ENCODE peak calls at places on chromosomes 3 and 15, in ten cellular contexts. One of them, this sample, is unnamed.

GRCh38 chr3:67017211-67017610 is 19.1 kb downstream of the KBTBD8 start:
- DNase-seq in right cardiac atrium: no peak
- DNase-seq in pancreas: no peak
- DNase-seq in adrenal gland: no peak
- DNase-seq in SK-N-SH: peak; percentile 14
- DNase-seq in GM12878: no peak
- DNase-seq in heart right ventricle: no peak
- DNase-seq in upper lobe of right lung: no peak
- DNase-seq in tibial artery: no peak
- DNase-seq in mesenchymal stem cell: no peak
- DNase-seq in this sample: peak; percentile 55

GRCh38 chr15:68376447-68377060 is 55.4 kb downstream of the ITGA11 start:
- DNase-seq in right cardiac atrium: no peak
- DNase-seq in pancreas: no peak
- DNase-seq in adrenal gland: peak; percentile 21
- DNase-seq in SK-N-SH: no peak
- DNase-seq in GM12878: no peak
- DNase-seq in heart right ventricle: no peak
- DNase-seq in upper lobe of right lung: no peak
- DNase-seq in tibial artery: peak; percentile 34
- DNase-seq in mesenchymal stem cell: no peak
- DNase-seq in this sample: peak; percentile 29

GRCh38 chr15:99504823-99505551 is 60.8 kb upstream of the MEF2A start:
- DNase-seq in right cardiac atrium: no peak
- DNase-seq in pancreas: no peak
- DNase-seq in adrenal gland: no peak
- DNase-seq in SK-N-SH: no peak
- DNase-seq in GM12878: no peak
- DNase-seq in heart right ventricle: no peak
- DNase-seq in upper lobe of right lung: no peak
- DNase-seq in tibial artery: no peak
- DNase-seq in mesenchymal stem cell: peak; percentile 38
- DNase-seq in this sample: peak; percentile 59

GRCh38 chr3:16179771-16180736 is 5.6 kb downstream of the GALNT15 start:
- DNase-seq in right cardiac atrium: no peak
- DNase-seq in pancreas: no peak
- DNase-seq in adrenal gland: no peak
- DNase-seq in SK-N-SH: no peak
- DNase-seq in GM12878: no peak
- DNase-seq in heart right ventricle: no peak
- DNase-seq in upper lobe of right lung: no peak
- DNase-seq in tibial artery: no peak
- DNase-seq in mesenchymal stem cell: peak; percentile 23
- DNase-seq in this sample: no peak

GRCh38 chr15:45871121-45871855 is 236.5 kb downstream of the SQOR start:
- DNase-seq in right cardiac atrium: no peak
- DNase-seq in pancreas: no peak
- DNase-seq in adrenal gland: no peak
- DNase-seq in SK-N-SH: no peak
- DNase-seq in GM12878: no peak
- DNase-seq in heart right ventricle: no peak
- DNase-seq in upper lobe of right lung: no peak
- DNase-seq in tibial artery: no peak
- DNase-seq in mesenchymal stem cell: peak; percentile 10
- DNase-seq in this sample: no peak

GRCh38 chr15:69074011-69074842 is 59.7 kb downstream of the NOX5 start:
- DNase-seq in right cardiac atrium: peak; percentile 74
- DNase-seq in pancreas: peak; percentile 57
- DNase-seq in adrenal gland: peak; percentile 81
- DNase-seq in SK-N-SH: peak; percentile 82
- DNase-seq in GM12878: no peak
- DNase-seq in heart right ventricle: peak; percentile 69
- DNase-seq in upper lobe of right lung: peak; percentile 80
- DNase-seq in tibial artery: no peak
- DNase-seq in mesenchymal stem cell: peak; percentile 68
- DNase-seq in this sample: peak; percentile 92

GRCh38 chr3:134366928-134367352 is 7.3 kb downstream of the AMOTL2 start:
- DNase-seq in right cardiac atrium: peak; percentile 63
- DNase-seq in pancreas: peak; percentile 66
- DNase-seq in adrenal gland: peak; percentile 57
- DNase-seq in SK-N-SH: no peak
- DNase-seq in GM12878: no peak
- DNase-seq in heart right ventricle: peak; percentile 66
- DNase-seq in upper lobe of right lung: no peak
- DNase-seq in tibial artery: peak; percentile 92
- DNase-seq in mesenchymal stem cell: no peak
- DNase-seq in this sample: peak; percentile 66

GRCh38 chr15:48703544-48703943 is 58.0 kb upstream of the FBN1 start:
- DNase-seq in right cardiac atrium: no peak
- DNase-seq in pancreas: no peak
- DNase-seq in adrenal gland: no peak
- DNase-seq in SK-N-SH: no peak
- DNase-seq in GM12878: no peak
- DNase-seq in heart right ventricle: no peak
- DNase-seq in upper lobe of right lung: no peak
- DNase-seq in tibial artery: no peak
- DNase-seq in mesenchymal stem cell: no peak
- DNase-seq in this sample: no peak

GRCh38 chr15:39429898-39430357 is 151.0 kb upstream of the THBS1 start:
- DNase-seq in right cardiac atrium: no peak
- DNase-seq in pancreas: no peak
- DNase-seq in adrenal gland: no peak
- DNase-seq in SK-N-SH: no peak
- DNase-seq in GM12878: no peak
- DNase-seq in heart right ventricle: no peak
- DNase-seq in upper lobe of right lung: no peak
- DNase-seq in tibial artery: no peak
- DNase-seq in mesenchymal stem cell: peak; percentile 71
- DNase-seq in this sample: no peak

GRCh38 chr3:187292186-187292585 is 649 bp upstream of the MASP1 start:
- DNase-seq in right cardiac atrium: no peak
- DNase-seq in pancreas: no peak
- DNase-seq in adrenal gland: no peak
- DNase-seq in SK-N-SH: no peak
- DNase-seq in GM12878: no peak
- DNase-seq in heart right ventricle: no peak
- DNase-seq in upper lobe of right lung: no peak
- DNase-seq in tibial artery: no peak
- DNase-seq in mesenchymal stem cell: peak; percentile 43
- DNase-seq in this sample: no peak

GRCh38 chr3:139695701-139696422 is 18.1 kb upstream of the NMNAT3 start:
- DNase-seq in right cardiac atrium: no peak
- DNase-seq in pancreas: no peak
- DNase-seq in adrenal gland: no peak
- DNase-seq in SK-N-SH: no peak
- DNase-seq in GM12878: no peak
- DNase-seq in heart right ventricle: no peak
- DNase-seq in upper lobe of right lung: no peak
- DNase-seq in tibial artery: no peak
- DNase-seq in mesenchymal stem cell: no peak
- DNase-seq in this sample: no peak

GRCh38 chr3:53496984-53497383 is 2.6 kb downstream of the CACNA1D start:
- DNase-seq in right cardiac atrium: no peak
- DNase-seq in pancreas: no peak
- DNase-seq in adrenal gland: no peak
- DNase-seq in SK-N-SH: no peak
- DNase-seq in GM12878: no peak
- DNase-seq in heart right ventricle: no peak
- DNase-seq in upper lobe of right lung: no peak
- DNase-seq in tibial artery: no peak
- DNase-seq in mesenchymal stem cell: no peak
- DNase-seq in this sample: no peak

GRCh38 chr3:53495091-53495517 is 693 bp downstream of the CACNA1D start:
- DNase-seq in right cardiac atrium: no peak
- DNase-seq in pancreas: peak; percentile 66
- DNase-seq in adrenal gland: peak; percentile 63
- DNase-seq in SK-N-SH: peak; percentile 73
- DNase-seq in GM12878: no peak
- DNase-seq in heart right ventricle: no peak
- DNase-seq in upper lobe of right lung: no peak
- DNase-seq in tibial artery: no peak
- DNase-seq in mesenchymal stem cell: no peak
- DNase-seq in this sample: peak; percentile 68

GRCh38 chr3:53493618-53493996 is 804 bp upstream of the CACNA1D start:
- DNase-seq in right cardiac atrium: no peak
- DNase-seq in pancreas: no peak
- DNase-seq in adrenal gland: no peak
- DNase-seq in SK-N-SH: no peak
- DNase-seq in GM12878: no peak
- DNase-seq in heart right ventricle: no peak
- DNase-seq in upper lobe of right lung: no peak
- DNase-seq in tibial artery: no peak
- DNase-seq in mesenchymal stem cell: no peak
- DNase-seq in this sample: no peak

GRCh38 chr3:53495518-53496501 is 1.4 kb downstream of the CACNA1D start:
- DNase-seq in right cardiac atrium: no peak
- DNase-seq in pancreas: peak; percentile 77
- DNase-seq in adrenal gland: no peak
- DNase-seq in SK-N-SH: peak; percentile 65
- DNase-seq in GM12878: no peak
- DNase-seq in heart right ventricle: peak; percentile 10
- DNase-seq in upper lobe of right lung: no peak
- DNase-seq in tibial artery: no peak
- DNase-seq in mesenchymal stem cell: no peak
- DNase-seq in this sample: peak; percentile 73

DNA sequence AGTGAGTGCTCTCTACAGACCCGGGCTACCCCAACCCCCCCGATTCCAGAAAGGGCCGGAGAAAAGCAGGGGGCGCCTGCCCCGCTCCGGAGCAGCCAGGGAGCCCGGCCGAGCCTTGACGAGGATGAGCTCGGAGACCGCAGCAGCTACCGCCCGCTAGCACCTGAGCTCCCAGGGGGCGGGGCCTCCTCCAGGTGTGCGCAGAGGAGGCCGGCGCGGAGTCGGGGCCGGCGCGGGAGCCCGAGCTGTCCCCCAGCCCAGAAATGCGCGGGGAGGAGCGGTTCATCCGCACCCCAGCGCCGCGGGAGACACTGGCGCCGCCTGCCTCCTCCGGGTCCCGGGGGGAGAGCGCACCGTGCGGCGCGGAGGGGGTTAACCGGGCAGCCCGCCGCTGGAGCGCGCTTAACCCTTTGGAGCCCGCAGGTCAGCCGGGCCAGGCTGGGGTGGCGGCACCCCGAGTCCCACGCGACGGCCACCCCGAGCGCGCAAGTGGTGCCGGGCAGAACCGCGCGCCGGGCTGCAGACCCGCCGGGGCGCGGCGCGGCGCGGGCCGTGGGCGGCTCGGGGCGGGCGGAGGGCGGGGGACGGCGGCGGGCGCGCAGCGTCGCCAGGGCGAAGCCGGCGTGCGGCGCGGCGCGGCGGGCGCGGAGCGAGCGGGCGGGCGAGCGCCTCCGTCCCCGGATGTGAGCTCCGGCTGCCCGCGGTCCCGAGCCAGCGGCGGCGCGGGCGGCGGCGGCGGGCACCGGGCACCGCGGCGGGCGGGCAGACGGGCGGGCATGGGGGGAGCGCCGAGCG is at the start of gene CACNA1D:
- DNase-seq in right cardiac atrium: peak; percentile 21
- DNase-seq in pancreas: peak; percentile 88
- DNase-seq in adrenal gland: no peak
- DNase-seq in SK-N-SH: peak; percentile 89
- DNase-seq in GM12878: no peak
- DNase-seq in heart right ventricle: no peak
- DNase-seq in upper lobe of right lung: peak; percentile 85
- DNase-seq in tibial artery: no peak
- DNase-seq in mesenchymal stem cell: no peak
- DNase-seq in this sample: peak; percentile 93
- H3K27ac ChIP-seq in right cardiac atrium: no peak within 1 kb of the TSS
- H3K27ac ChIP-seq in pancreas: peak within 1 kb of the TSS; percentile 56
- H3K27ac ChIP-seq in adrenal gland: peak within 1 kb of the TSS; percentile 74
- H3K27ac ChIP-seq in SK-N-SH: no peak within 1 kb of the TSS
- H3K27ac ChIP-seq in GM12878: no peak within 1 kb of the TSS
- H3K27ac ChIP-seq in heart right ventricle: no peak within 1 kb of the TSS
- H3K27ac ChIP-seq in upper lobe of right lung: peak within 1 kb of the TSS; percentile 78
- H3K27ac ChIP-seq in tibial artery: no peak within 1 kb of the TSS
- H3K27ac ChIP-seq in mesenchymal stem cell: no peak within 1 kb of the TSS
- H3K27ac ChIP-seq in this sample: no peak within 1 kb of the TSS

GRCh38 chr3:50695031-50695430 is 20.3 kb downstream of the DOCK3 start:
- DNase-seq in right cardiac atrium: no peak
- DNase-seq in pancreas: no peak
- DNase-seq in adrenal gland: no peak
- DNase-seq in SK-N-SH: no peak
- DNase-seq in GM12878: no peak
- DNase-seq in heart right ventricle: no peak
- DNase-seq in upper lobe of right lung: no peak
- DNase-seq in tibial artery: no peak
- DNase-seq in mesenchymal stem cell: no peak
- DNase-seq in this sample: no peak
- H3K27ac ChIP-seq in right cardiac atrium: no peak overlapping the region
- H3K27ac ChIP-seq in pancreas: no peak overlapping the region
- H3K27ac ChIP-seq in adrenal gland: no peak overlapping the region
- H3K27ac ChIP-seq in SK-N-SH: no peak overlapping the region
- H3K27ac ChIP-seq in GM12878: no peak overlapping the region
- H3K27ac ChIP-seq in heart right ventricle: no peak overlapping the region
- H3K27ac ChIP-seq in upper lobe of right lung: no peak overlapping the region
- H3K27ac ChIP-seq in tibial artery: no peak overlapping the region
- H3K27ac ChIP-seq in mesenchymal stem cell: no peak overlapping the region
- H3K27ac ChIP-seq in this sample: no peak overlapping the region

DNA sequence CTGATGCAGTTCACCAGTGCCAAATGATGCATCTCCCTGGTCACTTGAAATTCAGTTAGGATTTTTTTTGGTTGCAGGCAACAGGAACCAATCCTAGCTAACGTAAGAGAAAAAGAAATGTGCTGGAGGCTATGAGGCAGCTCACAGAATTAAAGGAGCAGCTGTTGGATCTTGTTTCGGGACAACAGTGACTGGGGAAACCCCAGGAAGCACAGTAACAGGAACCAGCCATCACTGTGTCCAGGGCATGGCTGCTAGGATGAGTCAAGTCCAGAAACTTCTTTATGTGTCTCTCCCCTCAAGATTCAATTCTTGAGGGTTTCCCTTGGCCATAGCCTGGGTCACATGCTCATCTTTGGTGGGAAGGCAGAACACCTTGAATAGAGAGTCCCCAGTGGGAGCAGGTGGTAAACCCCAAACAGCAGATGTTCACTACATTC is 39.0 kb downstream of the CHST2 start:
- DNase-seq in right cardiac atrium: no peak
- DNase-seq in pancreas: no peak
- DNase-seq in adrenal gland: no peak
- DNase-seq in SK-N-SH: no peak
- DNase-seq in GM12878: peak; percentile 67
- DNase-seq in heart right ventricle: no peak
- DNase-seq in upper lobe of right lung: no peak
- DNase-seq in tibial artery: no peak
- DNase-seq in mesenchymal stem cell: no peak
- DNase-seq in this sample: no peak
- H3K27ac ChIP-seq in right cardiac atrium: no peak overlapping the region
- H3K27ac ChIP-seq in pancreas: no peak overlapping the region
- H3K27ac ChIP-seq in adrenal gland: no peak overlapping the region
- H3K27ac ChIP-seq in SK-N-SH: no peak overlapping the region
- H3K27ac ChIP-seq in GM12878: peak overlapping the region; percentile 3
- H3K27ac ChIP-seq in heart right ventricle: no peak overlapping the region
- H3K27ac ChIP-seq in upper lobe of right lung: no peak overlapping the region
- H3K27ac ChIP-seq in tibial artery: no peak overlapping the region
- H3K27ac ChIP-seq in mesenchymal stem cell: no peak overlapping the region
- H3K27ac ChIP-seq in this sample: no peak overlapping the region

DNA sequence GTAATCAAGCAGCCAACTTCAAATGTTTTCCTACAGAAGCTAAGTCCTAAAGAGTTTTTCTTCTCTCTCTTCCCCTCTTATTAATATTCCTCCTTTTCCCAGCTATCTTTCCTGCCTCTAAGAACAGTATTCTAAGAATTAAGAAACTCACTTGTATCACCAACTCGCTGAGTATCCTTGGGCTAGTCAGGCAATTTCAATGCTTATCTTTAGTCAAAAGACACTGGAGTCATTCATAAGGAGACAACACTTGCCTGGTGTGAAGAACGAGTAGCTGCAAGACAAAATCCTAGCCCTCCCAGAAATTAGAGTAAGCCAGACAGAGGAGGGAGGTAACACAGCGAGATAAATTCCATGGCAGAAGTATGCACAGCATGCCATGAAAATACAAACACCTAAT is 10.7 kb downstream of the VGLL4 start:
- DNase-seq in right cardiac atrium: no peak
- DNase-seq in pancreas: no peak
- DNase-seq in adrenal gland: no peak
- DNase-seq in SK-N-SH: no peak
- DNase-seq in GM12878: no peak
- DNase-seq in heart right ventricle: no peak
- DNase-seq in upper lobe of right lung: no peak
- DNase-seq in tibial artery: no peak
- DNase-seq in mesenchymal stem cell: no peak
- DNase-seq in this sample: no peak
- H3K27ac ChIP-seq in right cardiac atrium: peak overlapping the region; percentile 35
- H3K27ac ChIP-seq in pancreas: no peak overlapping the region
- H3K27ac ChIP-seq in adrenal gland: peak overlapping the region; percentile 55
- H3K27ac ChIP-seq in SK-N-SH: no peak overlapping the region
- H3K27ac ChIP-seq in GM12878: no peak overlapping the region
- H3K27ac ChIP-seq in heart right ventricle: peak overlapping the region; percentile 96
- H3K27ac ChIP-seq in upper lobe of right lung: peak overlapping the region; percentile 61
- H3K27ac ChIP-seq in tibial artery: peak overlapping the region; percentile 40
- H3K27ac ChIP-seq in mesenchymal stem cell: no peak overlapping the region
- H3K27ac ChIP-seq in this sample: no peak overlapping the region

This sample was measured in endodermal cell.